ENCODE peak calls at places on chromosomes 1 and 21, in six cellular contexts. One of them, this sample, is unnamed.

GRCh38 chr1:180617769-180618168 is 14.1 kb upstream of the XPR1 start:
- DNase-seq in endothelial cell of umbilical vein: peak; percentile 21
- DNase-seq in H1: no peak
- DNase-seq in suprapubic skin: no peak
- DNase-seq in spleen: no peak
- DNase-seq in HCT116: no peak
- DNase-seq in this sample: no peak

GRCh38 chr1:20266141-20266540 is 24.5 kb upstream of the VWA5B1 start:
- DNase-seq in H1: no peak
- DNase-seq in HCT116: no peak
- DNase-seq in suprapubic skin: no peak
- DNase-seq in endothelial cell of umbilical vein: no peak
- DNase-seq in spleen: no peak
- DNase-seq in this sample: no peak

GRCh38 chr1:172609528-172609927 is 49.4 kb upstream of the FASLG start:
- DNase-seq in endothelial cell of umbilical vein: no peak
- DNase-seq in spleen: no peak
- DNase-seq in H1: no peak
- DNase-seq in HCT116: no peak
- DNase-seq in suprapubic skin: no peak
- DNase-seq in this sample: no peak

GRCh38 chr1:7789828-7790227 is 5.7 kb downstream of the PER3 start:
- DNase-seq in endothelial cell of umbilical vein: no peak
- DNase-seq in suprapubic skin: no peak
- DNase-seq in HCT116: no peak
- DNase-seq in spleen: no peak
- DNase-seq in H1: no peak
- DNase-seq in this sample: no peak

GRCh38 chr1:197200468-197200899 is 54.0 kb upstream of the ASPM start:
- DNase-seq in spleen: no peak
- DNase-seq in suprapubic skin: no peak
- DNase-seq in H1: no peak
- DNase-seq in HCT116: no peak
- DNase-seq in endothelial cell of umbilical vein: peak; percentile 67
- DNase-seq in this sample: no peak

GRCh38 chr21:43921602-43921978 is 56.6 kb downstream of the AGPAT3 start:
- DNase-seq in spleen: no peak
- DNase-seq in endothelial cell of umbilical vein: no peak
- DNase-seq in H1: no peak
- DNase-seq in suprapubic skin: no peak
- DNase-seq in HCT116: no peak
- DNase-seq in this sample: no peak

GRCh38 chr1:144101397-144102050 is 129.7 kb upstream of the FAM72C start:
- DNase-seq in HCT116: no peak
- DNase-seq in endothelial cell of umbilical vein: peak; percentile 1
- DNase-seq in suprapubic skin: peak; percentile 81
- DNase-seq in H1: no peak
- DNase-seq in spleen: peak; percentile 84
- DNase-seq in this sample: peak; percentile 77

GRCh38 chr21:15653710-15654109 is 76.1 kb upstream of the USP25 start:
- DNase-seq in HCT116: no peak
- DNase-seq in H1: no peak
- DNase-seq in suprapubic skin: no peak
- DNase-seq in spleen: no peak
- DNase-seq in endothelial cell of umbilical vein: no peak
- DNase-seq in this sample: no peak

GRCh38 chr1:244869364-244869827 is 5.1 kb upstream of the HNRNPU start:
- DNase-seq in suprapubic skin: no peak
- DNase-seq in H1: no peak
- DNase-seq in endothelial cell of umbilical vein: no peak
- DNase-seq in HCT116: no peak
- DNase-seq in spleen: no peak
- DNase-seq in this sample: no peak

GRCh38 chr1:244866355-244866754 is 2.0 kb upstream of the HNRNPU start:
- DNase-seq in HCT116: no peak
- DNase-seq in endothelial cell of umbilical vein: no peak
- DNase-seq in H1: no peak
- DNase-seq in suprapubic skin: no peak
- DNase-seq in spleen: no peak
- DNase-seq in this sample: no peak

GRCh38 chr1:244868484-244869363 is 4.4 kb upstream of the HNRNPU start:
- DNase-seq in spleen: no peak
- DNase-seq in suprapubic skin: no peak
- DNase-seq in HCT116: no peak
- DNase-seq in endothelial cell of umbilical vein: no peak
- DNase-seq in H1: no peak
- DNase-seq in this sample: no peak

GRCh38 chr1:244865820-244866219 is 1.5 kb upstream of the HNRNPU start:
- DNase-seq in suprapubic skin: no peak
- DNase-seq in HCT116: no peak
- DNase-seq in spleen: no peak
- DNase-seq in H1: no peak
- DNase-seq in endothelial cell of umbilical vein: no peak
- DNase-seq in this sample: no peak

GRCh38 chr1:244869950-244870349 is 5.6 kb upstream of the HNRNPU start:
- DNase-seq in endothelial cell of umbilical vein: no peak
- DNase-seq in HCT116: no peak
- DNase-seq in H1: no peak
- DNase-seq in suprapubic skin: no peak
- DNase-seq in spleen: no peak
- DNase-seq in this sample: no peak
- H3K27ac ChIP-seq in endothelial cell of umbilical vein: no peak overlapping the region
- H3K27ac ChIP-seq in HCT116: no peak overlapping the region
- H3K27ac ChIP-seq in H1: no peak overlapping the region
- H3K27ac ChIP-seq in suprapubic skin: no peak overlapping the region
- H3K27ac ChIP-seq in spleen: no peak overlapping the region
- H3K27ac ChIP-seq in this sample: no peak overlapping the region

GRCh38 chr1:232170909-232171308 is 459.0 kb downstream of the SIPA1L2 start:
- DNase-seq in H1: no peak
- DNase-seq in endothelial cell of umbilical vein: no peak
- DNase-seq in HCT116: no peak
- DNase-seq in spleen: no peak
- DNase-seq in suprapubic skin: no peak
- DNase-seq in this sample: no peak

GRCh38 chr1:232176222-232176621 is 453.7 kb downstream of the SIPA1L2 start:
- DNase-seq in spleen: no peak
- DNase-seq in H1: no peak
- DNase-seq in suprapubic skin: no peak
- DNase-seq in HCT116: no peak
- DNase-seq in endothelial cell of umbilical vein: no peak
- DNase-seq in this sample: no peak

GRCh38 chr1:232169436-232169835 is 460.5 kb downstream of the SIPA1L2 start:
- DNase-seq in suprapubic skin: no peak
- DNase-seq in HCT116: no peak
- DNase-seq in endothelial cell of umbilical vein: no peak
- DNase-seq in spleen: no peak
- DNase-seq in H1: no peak
- DNase-seq in this sample: no peak

GRCh38 chr1:232174306-232174705 is 455.6 kb downstream of the SIPA1L2 start:
- DNase-seq in endothelial cell of umbilical vein: no peak
- DNase-seq in spleen: no peak
- DNase-seq in H1: no peak
- DNase-seq in HCT116: no peak
- DNase-seq in suprapubic skin: no peak
- DNase-seq in this sample: no peak

GRCh38 chr1:232172556-232172955 is 457.4 kb downstream of the SIPA1L2 start:
- DNase-seq in endothelial cell of umbilical vein: no peak
- DNase-seq in H1: no peak
- DNase-seq in HCT116: no peak
- DNase-seq in spleen: no peak
- DNase-seq in suprapubic skin: no peak
- DNase-seq in this sample: no peak
- TF ChIP-seq POLR2A in endothelial cell of umbilical vein: no peak
- TF ChIP-seq POLR2A in H1: no peak
- TF ChIP-seq POLR2A in HCT116: no peak
- TF ChIP-seq POLR2A in spleen: no peak
- TF ChIP-seq POLR2A in suprapubic skin: no peak
- TF ChIP-seq POLR2A in this sample: no peak

DNA sequence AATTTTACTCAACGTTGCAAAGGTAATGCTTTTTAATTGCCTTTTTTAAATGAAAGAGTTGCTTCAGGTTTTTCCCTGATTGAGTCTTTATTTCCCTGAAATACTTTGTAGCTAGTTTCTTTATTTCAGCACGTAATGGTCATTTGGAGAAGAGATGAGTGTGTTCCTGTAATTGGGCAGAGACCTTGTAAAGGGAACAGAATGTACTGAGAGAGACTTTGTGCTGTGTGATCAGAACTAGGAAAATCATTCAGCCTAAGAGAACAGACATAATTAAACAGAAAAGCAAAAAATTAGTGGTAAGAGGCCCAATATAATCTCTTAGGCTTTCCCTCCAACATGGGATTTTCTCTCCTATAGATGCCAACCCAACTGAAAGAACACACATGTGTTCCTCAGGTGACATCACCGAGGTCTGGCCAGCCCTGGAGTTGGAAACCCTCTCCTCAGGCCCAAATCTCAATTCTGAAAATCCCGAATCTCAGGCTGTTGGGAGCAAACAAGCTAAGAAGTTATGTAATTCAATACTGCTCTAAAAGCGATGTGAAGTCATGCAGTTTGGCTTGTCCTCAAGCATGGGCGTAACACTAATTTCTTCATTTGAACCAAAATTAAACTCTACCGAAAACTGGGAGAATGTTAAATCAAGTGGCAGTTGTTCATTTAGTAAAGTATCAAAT is 102.0 kb downstream of the TGFB2 start:
- DNase-seq in H1: no peak
- DNase-seq in suprapubic skin: no peak
- DNase-seq in endothelial cell of umbilical vein: no peak
- DNase-seq in spleen: no peak
- DNase-seq in HCT116: no peak
- DNase-seq in this sample: no peak
- TF ChIP-seq POLR2AphosphoS5 in H1: no peak
- TF ChIP-seq POLR2AphosphoS5 in suprapubic skin: no peak
- TF ChIP-seq POLR2AphosphoS5 in endothelial cell of umbilical vein: no peak
- TF ChIP-seq POLR2AphosphoS5 in spleen: no peak
- TF ChIP-seq POLR2AphosphoS5 in HCT116: no peak
- TF ChIP-seq POLR2AphosphoS5 in this sample: no peak

DNA sequence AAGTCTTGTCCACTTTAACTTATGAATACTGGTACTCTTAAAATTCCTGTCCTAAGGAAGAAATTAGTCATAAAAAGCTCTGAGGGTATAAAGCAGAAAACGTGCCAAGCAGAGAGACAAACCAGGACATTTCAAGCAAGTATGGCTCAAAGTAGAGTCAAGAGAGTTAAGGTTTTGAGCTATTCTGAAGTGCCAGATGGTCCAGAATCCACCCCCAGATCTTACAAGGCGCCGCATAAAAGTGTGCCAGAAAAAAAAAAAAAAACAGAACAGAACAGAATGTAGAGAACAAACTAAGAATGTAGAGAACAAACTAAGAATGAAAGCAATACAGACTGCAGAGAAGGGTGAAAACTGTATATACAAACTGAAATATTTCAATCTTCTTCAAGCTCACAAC is 12.5 kb downstream of the EPS15 start:
- DNase-seq in H1: no peak
- DNase-seq in spleen: no peak
- DNase-seq in endothelial cell of umbilical vein: peak; percentile 46
- DNase-seq in suprapubic skin: no peak
- DNase-seq in HCT116: no peak
- DNase-seq in this sample: no peak
- H3K27ac ChIP-seq in H1: no peak overlapping the region
- H3K27ac ChIP-seq in spleen: peak overlapping the region; percentile 46
- H3K27ac ChIP-seq in endothelial cell of umbilical vein: no peak overlapping the region
- H3K27ac ChIP-seq in suprapubic skin: no peak overlapping the region
- H3K27ac ChIP-seq in HCT116: no peak overlapping the region
- H3K27ac ChIP-seq in this sample: peak overlapping the region; percentile 57

GRCh38 chr1:167794043-167794442 is 72.3 kb downstream of the MPZL1 start:
- DNase-seq in endothelial cell of umbilical vein: no peak
- DNase-seq in H1: no peak
- DNase-seq in HCT116: no peak
- DNase-seq in suprapubic skin: no peak
- DNase-seq in spleen: no peak
- DNase-seq in this sample: no peak
- TF ChIP-seq POLR2A in endothelial cell of umbilical vein: no peak
- TF ChIP-seq POLR2A in H1: no peak
- TF ChIP-seq POLR2A in HCT116: no peak
- TF ChIP-seq POLR2A in suprapubic skin: no peak
- TF ChIP-seq POLR2A in spleen: no peak
- TF ChIP-seq POLR2A in this sample: no peak

This sample was measured in sigmoid colon.